ENCODE peak calls at places on chromosomes 12 and 14, in four cellular contexts. One of them, this sample, is unnamed.

GRCh38 chr12:33752854-33753253 is 269.4 kb upstream of the ALG10 start:
- DNase-seq in naive thymus-derived CD4-positive, alpha-beta T cell: no peak
- DNase-seq in NCI-H1092 treated with DMSO at 0.1 percent for 48 hours: no peak
- DNase-seq in NCI-H748 treated with DMSO at 0.1 percent for 48 hours: no peak
- DNase-seq in this sample: no peak

GRCh38 chr14:72154645-72155378 is 222.6 kb downstream of the RGS6 start:
- DNase-seq in naive thymus-derived CD4-positive, alpha-beta T cell: no peak
- DNase-seq in NCI-H1092 treated with DMSO at 0.1 percent for 48 hours: no peak
- DNase-seq in NCI-H748 treated with DMSO at 0.1 percent for 48 hours: no peak
- DNase-seq in this sample: no peak

GRCh38 chr14:76985021-76985420 is 43.5 kb downstream of the IRF2BPL start:
- DNase-seq in naive thymus-derived CD4-positive, alpha-beta T cell: no peak
- DNase-seq in NCI-H1092 treated with DMSO at 0.1 percent for 48 hours: no peak
- DNase-seq in NCI-H748 treated with DMSO at 0.1 percent for 48 hours: no peak
- DNase-seq in this sample: no peak

GRCh38 chr14:30118992-30119640 is 191.5 kb upstream of the PRKD1 start:
- DNase-seq in naive thymus-derived CD4-positive, alpha-beta T cell: no peak
- DNase-seq in NCI-H1092 treated with DMSO at 0.1 percent for 48 hours: no peak
- DNase-seq in NCI-H748 treated with DMSO at 0.1 percent for 48 hours: no peak
- DNase-seq in this sample: no peak

GRCh38 chr12:3342051-3342450 is 149.0 kb upstream of the PRMT8 start:
- DNase-seq in naive thymus-derived CD4-positive, alpha-beta T cell: no peak
- DNase-seq in NCI-H1092 treated with DMSO at 0.1 percent for 48 hours: peak
- DNase-seq in NCI-H748 treated with DMSO at 0.1 percent for 48 hours: peak
- DNase-seq in this sample: no peak

GRCh38 chr12:117452071-117452470 is 90.6 kb upstream of the NOS1 start:
- DNase-seq in naive thymus-derived CD4-positive, alpha-beta T cell: no peak
- DNase-seq in NCI-H1092 treated with DMSO at 0.1 percent for 48 hours: no peak
- DNase-seq in NCI-H748 treated with DMSO at 0.1 percent for 48 hours: no peak
- DNase-seq in this sample: no peak

GRCh38 chr14:101080922-101081593 is 177.5 kb upstream of the RTL1 start:
- DNase-seq in naive thymus-derived CD4-positive, alpha-beta T cell: no peak
- DNase-seq in NCI-H1092 treated with DMSO at 0.1 percent for 48 hours: no peak
- DNase-seq in NCI-H748 treated with DMSO at 0.1 percent for 48 hours: no peak
- DNase-seq in this sample: no peak

GRCh38 chr14:103442288-103442687 is 57.1 kb downstream of the MARK3 start:
- DNase-seq in naive thymus-derived CD4-positive, alpha-beta T cell: no peak
- DNase-seq in NCI-H1092 treated with DMSO at 0.1 percent for 48 hours: no peak
- DNase-seq in NCI-H748 treated with DMSO at 0.1 percent for 48 hours: no peak
- DNase-seq in this sample: no peak

GRCh38 chr12:112909693-112910092 is 2.9 kb downstream of the OAS1 start:
- DNase-seq in naive thymus-derived CD4-positive, alpha-beta T cell: no peak
- DNase-seq in NCI-H1092 treated with DMSO at 0.1 percent for 48 hours: no peak
- DNase-seq in NCI-H748 treated with DMSO at 0.1 percent for 48 hours: no peak
- DNase-seq in this sample: no peak

This sample was measured in B cell.